ENCODE peak calls at places on chromosomes 3 and 15, in six cellular contexts. W, J, X, V, M and B are unnamed samples. For H3K9me3, H3K4me1 and H3K27me3, the result is how much of the 10 kb centered on the place peaks cover.

GRCh38 chr3:167728176-167728575 is 6.5 kb downstream of the PDCD10 start:
- DNase-seq in W (peak), J (no peak), X (no peak), V (no peak), M (no peak), B (no peak)

GRCh38 chr3:148582126-148582525 is 115.6 kb upstream of the AGTR1 start:
- DNase-seq in W (no peak), J (no peak), X (no peak), V (no peak), M (no peak), B (no peak)

GRCh38 chr15:100849021-100849831 is 30.4 kb upstream of the ALDH1A3 start:
- DNase-seq in W (peak), J (peak), X (no peak), V (no peak), M (peak), B (peak)

GRCh38 chr15:29337156-29337959 is 67.7 kb upstream of the NSMCE3 start:
- DNase-seq in W (no peak), J (no peak), X (no peak), V (no peak), M (no peak), B (no peak)

GRCh38 chr15:99253381-99254090 is 2.3 kb downstream of the LRRC28 start:
- DNase-seq in W (peak), J (no peak), X (no peak), V (no peak), M (no peak), B (no peak)

GRCh38 chr15:68075764-68076385 is 21.8 kb downstream of the PIAS1 start:
- DNase-seq in W (no peak), J (no peak), X (no peak), V (no peak), M (no peak), B (no peak)

GRCh38 chr15:77607894-77608261 is 24.8 kb downstream of the LINGO1 start:
- DNase-seq in W (no peak), J (no peak), X (no peak), V (no peak), M (no peak), B (no peak)

GRCh38 chr3:36697397-36698001 is 66.9 kb downstream of the DCLK3 start:
- DNase-seq in W (no peak), J (no peak), X (no peak), V (no peak), M (no peak), B (no peak)

GRCh38 chr3:10907262-10907661 is 85.3 kb upstream of the SLC6A1 start:
- DNase-seq in W (peak), J (no peak), X (peak), V (no peak), M (no peak), B (no peak)

GRCh38 chr3:107846282-107846852 is 244.5 kb downstream of the CD47 start:
- DNase-seq in W (peak), J (peak), X (peak), V (peak), M (no peak), B (no peak)

GRCh38 chr15:79872358-79873017 is 24.3 kb downstream of the MTHFS start:
- DNase-seq in W (peak), J (no peak), X (no peak), V (no peak), M (no peak), B (peak)

GRCh38 chr3:48399387-48400172 is 27.6 kb downstream of the FBXW12 start:
- DNase-seq in W (no peak), J (no peak), X (no peak), V (no peak), M (no peak), B (no peak)

GRCh38 chr3:76789262-76789661 is 250.6 kb upstream of the ROBO2 start:
- DNase-seq in W (no peak), J (no peak), X (no peak), V (no peak), M (no peak), B (no peak)

GRCh38 chr3:117628896-117629295 is 919.3 kb downstream of the TUSC7 start:
- DNase-seq in W (peak), J (no peak), X (no peak), V (no peak), M (peak), B (no peak)

GRCh38 chr15:45534821-45535220 is 12.3 kb upstream of the SLC30A4 start:
- DNase-seq in W (no peak), J (no peak), X (no peak), V (no peak), M (no peak), B (no peak)

GRCh38 chr3:156050918-156051317 is 69.5 kb upstream of the KCNAB1 start:
- DNase-seq in W (no peak), J (no peak), X (no peak), V (no peak), M (no peak), B (no peak)

GRCh38 chr15:44033894-44034293 is 161.2 kb downstream of the FRMD5 start:
- DNase-seq in W (peak), J (no peak), X (peak), V (no peak), M (no peak), B (no peak)

GRCh38 chr3:15523660-15524417 is 2.3 kb upstream of the COLQ start:
- DNase-seq in W (no peak), J (no peak), X (no peak), V (no peak), M (no peak), B (no peak)

GRCh38 chr3:122908251-122908650 is 113.4 kb downstream of the SLC49A4 start:
- DNase-seq in W (no peak), J (no peak), X (no peak), V (no peak), M (no peak), B (no peak)

GRCh38 chr3:171936231-171936841 is 93.2 kb downstream of the TMEM212 start:
- DNase-seq in W (peak), J (no peak), X (no peak), V (no peak), M (no peak), B (no peak)

GRCh38 chr15:86444527-86444926 is 364.9 kb downstream of the AGBL1 start:
- DNase-seq in W (no peak), J (no peak), X (no peak), V (no peak), M (no peak), B (no peak)

DNA sequence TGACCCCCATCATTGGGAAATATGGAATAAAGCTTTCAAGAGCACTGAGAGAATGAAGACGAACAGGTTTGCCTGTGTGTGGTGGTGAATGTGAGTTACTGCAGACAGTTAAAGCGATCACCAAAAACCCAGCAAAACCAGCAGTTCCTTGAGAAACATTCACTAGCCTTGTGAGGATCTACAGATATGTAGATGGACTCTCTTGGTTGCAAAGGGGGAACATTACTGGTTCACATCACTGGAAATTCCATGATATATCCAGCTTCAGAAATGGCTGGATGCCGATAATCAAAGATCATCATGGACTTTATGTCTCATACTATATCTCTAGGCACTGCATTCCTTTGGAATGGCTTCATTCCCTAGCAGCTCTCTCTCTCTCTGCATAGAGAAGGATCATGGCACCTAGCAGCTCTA is 10.2 kb upstream of the HERC1 start:
- DNase-seq in W (peak), J (no peak), X (no peak), V (no peak), M (no peak), B (no peak)
- H3K9me3 ChIP-seq in W (under half), J (under half), X (under half), V (under half), M (under half), B (under half)

GRCh38 chr3:124999897-125000296 is 55.9 kb downstream of the HEG1 start:
- DNase-seq in W (no peak), J (no peak), X (no peak), V (no peak), M (no peak), B (no peak)
- H3K4me1 ChIP-seq in W (under half), J (under half), X (under half), V (under half), M (under half), B (under half)

DNA sequence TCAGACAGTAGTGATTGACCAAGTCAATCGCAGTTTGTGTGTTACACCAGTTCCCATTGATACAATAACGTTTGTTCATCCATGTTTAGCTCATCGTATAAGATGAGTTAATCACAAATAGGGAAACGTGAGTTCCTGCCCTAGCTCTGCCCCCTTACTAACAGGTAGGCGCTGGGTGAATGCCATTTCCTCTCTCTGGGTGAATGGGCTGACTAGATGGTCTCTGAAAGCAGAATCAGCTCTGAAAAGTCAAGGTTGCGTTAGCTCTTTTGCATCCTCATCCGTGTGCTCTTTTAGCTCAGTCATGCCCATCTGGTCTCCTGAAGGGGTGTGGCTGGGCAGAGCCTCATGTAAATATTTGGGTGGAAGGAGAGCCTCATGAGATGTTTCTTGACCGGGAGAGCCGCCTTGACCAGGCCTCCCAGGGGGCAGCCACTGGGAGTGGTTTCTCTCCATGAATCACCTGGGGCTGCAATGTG is 108.2 kb upstream of the RASGRP1 start:
- DNase-seq in W (no peak), J (no peak), X (no peak), V (no peak), M (no peak), B (no peak)
- H3K27me3 ChIP-seq in W (under half), J (under half), X (under half), V (under half), M (under half), B (under half)

DNA sequence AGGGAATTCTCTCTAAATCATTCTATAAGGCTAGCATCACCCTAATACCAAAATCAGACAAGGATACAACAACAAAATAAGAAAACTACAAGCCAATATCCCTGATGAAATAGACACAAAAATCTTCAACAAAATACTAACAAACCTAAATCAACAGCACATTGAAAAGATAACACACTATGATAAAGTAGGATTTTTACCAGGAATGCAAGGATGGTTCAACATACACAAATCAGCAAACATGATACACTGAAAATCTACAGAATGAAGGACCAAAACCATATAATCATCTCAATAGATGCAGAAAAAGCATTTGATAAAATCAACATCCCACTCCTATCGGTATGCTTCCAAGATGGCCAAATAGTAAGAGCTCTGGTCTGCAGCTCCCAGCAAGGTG is 39.5 kb downstream of the ALDH1A2 start:
- DNase-seq in W (no peak), J (no peak), X (no peak), V (no peak), M (no peak), B (no peak)
- H3K9me3 ChIP-seq in W (under half), J (under half), X (under half), V (under half), M (under half), B (under half)

DNA sequence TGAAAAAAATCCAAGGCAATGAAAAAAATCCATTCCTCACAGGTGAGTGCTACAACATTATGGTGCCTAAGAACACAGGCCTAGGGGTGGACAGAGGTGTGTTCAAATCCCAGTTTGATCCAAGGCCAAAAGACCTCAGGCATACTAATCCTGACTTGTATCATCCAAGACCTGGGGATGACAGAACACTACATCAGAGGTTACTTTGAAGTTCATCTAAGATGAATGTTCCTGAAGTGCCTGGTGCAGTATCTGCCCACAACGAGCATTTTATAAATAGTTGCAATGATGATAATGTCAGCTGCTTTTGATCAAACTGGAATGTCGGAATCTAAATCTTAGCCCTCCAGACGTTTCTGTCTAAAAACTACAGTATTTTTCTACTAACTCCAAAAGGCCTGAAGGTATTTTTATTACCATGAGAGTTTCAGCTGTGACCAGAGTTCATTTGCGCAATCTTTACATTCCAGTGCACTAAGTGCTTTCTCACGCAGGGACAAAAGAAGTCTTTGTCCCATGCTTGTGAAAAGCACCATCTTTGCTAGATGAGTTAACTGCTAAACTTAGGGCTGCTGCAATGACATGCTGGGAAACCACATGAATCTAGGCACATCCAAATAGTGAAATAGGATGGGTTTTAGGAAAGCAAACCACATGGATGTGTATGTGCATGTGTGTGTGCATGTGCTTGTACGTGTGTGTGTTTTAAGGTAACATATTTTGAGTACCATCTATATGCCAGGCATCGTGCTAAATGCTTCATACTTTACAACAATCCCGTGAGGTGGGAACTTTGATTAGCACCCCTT is 18.1 kb downstream of the ANXA2 start:
- DNase-seq in W (peak), J (peak), X (peak), V (no peak), M (no peak), B (no peak)
- H3K4me1 ChIP-seq in W (under half), J (under half), X (half or more), V (half or more), M (under half), B (under half)

GRCh38 chr3:46466871-46467403 is 2.2 kb upstream of the LTF start:
- DNase-seq in W (no peak), J (no peak), X (no peak), V (no peak), M (no peak), B (no peak)

GRCh38 chr3:46470831-46471230 is 6.1 kb upstream of the LTF start:
- DNase-seq in W (no peak), J (no peak), X (no peak), V (no peak), M (no peak), B (no peak)

GRCh38 chr3:46469680-46470357 is 5.1 kb upstream of the LTF start:
- DNase-seq in W (no peak), J (no peak), X (no peak), V (no peak), M (no peak), B (no peak)

GRCh38 chr3:46467562-46467961 is 2.9 kb upstream of the LTF start:
- DNase-seq in W (no peak), J (no peak), X (no peak), V (no peak), M (no peak), B (no peak)

DNA sequence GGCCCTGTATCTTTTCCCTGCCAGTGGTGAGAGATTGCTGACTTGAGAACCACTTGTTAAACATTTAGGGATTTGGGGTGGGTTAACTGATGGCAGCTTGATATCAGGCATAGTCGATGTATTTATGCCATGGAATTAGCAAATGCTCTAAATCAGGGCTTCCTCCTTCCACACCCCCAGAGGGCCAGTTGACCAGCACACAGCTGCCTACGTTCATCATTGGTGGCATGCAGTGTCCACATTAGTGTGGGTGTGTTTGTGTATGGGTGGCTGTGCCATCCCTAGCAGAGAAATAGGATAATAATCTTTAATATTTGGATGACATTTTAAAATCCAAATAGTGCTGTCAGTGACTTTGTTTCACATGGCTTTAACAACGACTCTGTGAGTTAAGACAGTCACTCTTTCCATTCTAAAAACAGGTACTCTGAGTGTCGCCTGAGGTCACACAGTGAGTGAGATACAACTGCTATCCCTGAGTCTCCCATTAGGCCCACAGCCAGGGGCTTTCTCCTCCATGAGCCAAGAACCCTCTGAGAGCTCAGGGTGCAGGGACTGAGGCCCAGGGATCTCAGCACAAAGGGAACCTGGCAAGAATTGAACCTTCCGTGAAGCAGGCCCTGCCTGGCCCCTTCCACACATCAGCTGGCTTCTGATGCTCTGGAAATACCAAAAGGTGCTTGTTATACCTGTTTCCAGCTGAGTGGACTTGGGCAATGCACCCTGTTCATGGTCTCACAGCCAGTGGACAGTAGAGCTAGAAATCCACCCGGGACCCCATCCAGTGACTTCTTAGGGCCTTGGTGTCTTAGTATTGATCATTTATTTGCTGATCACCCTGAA is 4.3 kb upstream of the LTF start:
- DNase-seq in W (no peak), J (no peak), X (no peak), V (no peak), M (no peak), B (no peak)
- H3K27me3 ChIP-seq in W (half or more), J (under half), X (under half), V (under half), M (under half), B (under half)

GRCh38 chr3:44722103-44722401 is 7.4 kb upstream of the ZNF501 start:
- DNase-seq in W (no peak), J (no peak), X (no peak), V (no peak), M (no peak), B (no peak)

DNA sequence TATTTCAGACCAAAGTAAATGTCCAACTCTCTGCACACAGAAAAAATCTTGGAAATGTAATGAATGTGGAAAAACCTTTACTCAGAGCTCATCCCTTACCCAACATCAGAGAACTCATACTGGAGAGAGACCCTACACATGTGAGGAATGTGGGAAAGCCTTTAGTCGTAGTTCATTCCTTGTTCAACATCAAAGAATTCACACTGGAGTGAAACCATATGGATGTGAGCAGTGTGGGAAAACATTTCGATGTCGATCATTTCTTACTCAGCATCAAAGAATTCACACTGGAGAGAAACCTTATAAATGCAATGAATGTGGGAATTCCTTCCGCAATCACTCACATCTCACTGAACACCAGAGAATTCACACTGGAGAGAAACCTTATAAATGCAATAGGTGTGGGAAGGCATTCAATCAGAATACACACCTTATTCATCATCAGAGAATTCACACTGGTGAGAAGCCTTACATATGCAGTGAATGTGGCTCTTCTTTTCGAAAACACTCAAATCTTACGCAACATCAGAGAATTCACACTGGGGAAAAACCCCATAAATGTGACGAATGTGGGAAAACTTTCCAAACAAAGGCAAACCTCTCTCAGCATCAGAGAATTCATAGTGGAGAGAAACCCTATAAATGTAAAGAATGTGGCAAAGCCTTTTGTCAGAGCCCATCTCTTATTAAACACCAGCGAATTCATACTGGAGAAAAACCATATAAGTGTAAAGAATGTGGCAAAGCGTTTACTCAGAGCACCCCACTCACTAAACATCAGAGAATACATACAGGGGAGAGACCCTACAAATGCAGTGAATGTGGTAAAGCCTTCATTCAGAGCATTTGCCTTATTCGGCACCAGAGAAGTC is 8.0 kb upstream of the ZNF501 start:
- DNase-seq in W (peak), J (no peak), X (no peak), V (no peak), M (no peak), B (no peak)
- H3K9me3 ChIP-seq in W (half or more), J (under half), X (half or more), V (half or more), M (under half), B (half or more)

GRCh38 chr3:8987673-8988655 is 24.7 kb upstream of the RAD18 start:
- DNase-seq in W (peak), J (peak), X (peak), V (peak), M (peak), B (peak)
- H3K4me1 ChIP-seq in W (under half), J (under half), X (under half), V (under half), M (under half), B (under half)

DNA sequence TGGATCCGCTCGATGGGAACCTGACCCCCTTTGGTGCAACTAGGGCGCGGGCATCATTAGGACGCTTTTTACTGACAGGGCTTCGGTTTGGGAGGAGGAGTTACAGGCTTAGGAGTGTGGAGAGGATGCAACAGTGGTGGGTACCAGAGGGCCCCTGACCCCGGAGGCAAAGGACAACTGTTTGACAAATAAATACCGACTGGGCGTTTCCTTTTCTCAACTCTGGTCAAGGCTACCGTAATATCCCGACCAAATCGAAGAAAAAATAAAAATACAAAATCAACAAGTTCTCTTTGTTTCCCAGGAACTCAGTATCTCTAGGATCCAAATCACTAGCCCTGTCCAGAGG is 349 bp upstream of the DGKG start:
- DNase-seq in W (no peak), J (no peak), X (no peak), V (no peak), M (no peak), B (no peak)
- H3K27me3 ChIP-seq in W (half or more), J (under half), X (half or more), V (under half), M (under half), B (under half)